ENCODE peak calls at places on chromosomes 7 and 10, in ten cellular contexts. M is T1000; O is central memory CD4-positive, alpha-beta T cell; F is neural progenitor cell; J is GM18507; I is NCI-H774; X is Karpas-422; R is esophagus muscularis mucosa; E is stimulated activated CD8-positive, alpha-beta memory T cell treated with anti-CD3 and anti-CD28 coated beads, Interleukin-15, amount 100 ng/mL, for 1 hour; N is ovary. T is an unnamed sample.

GRCh38 chr10:129505500-129506075 is 38.5 kb downstream of the MGMT start:
- DNase-seq in R (no peak), I (no peak), M (peak), O (no peak), J (no peak), F (no peak), N (no peak), X (no peak), E (no peak), T (no peak)

GRCh38 chr7:128836729-128837348 is 6.6 kb downstream of the FLNC start:
- DNase-seq in O (no peak), R (no peak), M (no peak), J (no peak), E (no peak), I (no peak), X (no peak), F (no peak), N (no peak), T (no peak)

GRCh38 chr10:58267713-58268453 is at the start of gene IPMK:
- DNase-seq in O (peak), R (peak), M (peak), I (peak), F (peak), N (peak), X (peak), J (peak), E (peak), T (peak)

GRCh38 chr10:132506711-132507466 is 30.7 kb upstream of the INPP5A start:
- DNase-seq in O (no peak), F (no peak), X (no peak), M (no peak), E (no peak), J (no peak), N (no peak), R (no peak), I (no peak), T (no peak)

GRCh38 chr10:87544750-87545149 is 40.1 kb downstream of the MINPP1 start:
- DNase-seq in M (no peak), X (no peak), J (no peak), F (no peak), O (no peak), E (no peak), I (no peak), R (no peak), N (no peak), T (no peak)

GRCh38 chr10:126049741-126050140 is 153.4 kb downstream of the FANK1 start:
- DNase-seq in I (no peak), R (no peak), X (no peak), F (no peak), M (no peak), O (no peak), J (no peak), N (no peak), E (no peak), T (no peak)

GRCh38 chr10:106707657-106708056 is 456.8 kb downstream of the SORCS1 start:
- DNase-seq in F (no peak), J (no peak), E (no peak), M (no peak), R (no peak), O (no peak), X (no peak), I (no peak), N (no peak), T (no peak)

GRCh38 chr10:37495415-37495814 is 362.0 kb downstream of the ZNF248 start:
- DNase-seq in X (peak), O (no peak), I (no peak), E (no peak), M (peak), F (peak), R (no peak), J (no peak), N (no peak), T (no peak)

GRCh38 chr7:41979834-41980307 is 257.1 kb downstream of the GLI3 start:
- DNase-seq in I (no peak), X (peak), N (peak), F (peak), J (no peak), O (no peak), M (no peak), R (no peak), E (no peak), T (no peak)

T was measured in immature natural killer cell.